ENCODE peak calls at places on chromosomes 4 and X, in ten cellular contexts. L, R, J, P, C, X, G, O, H and Z are unnamed samples.

GRCh38 chr4:38055566-38055965 is 95.4 kb downstream of the PTTG2 start:
- DNase-seq in L (no peak), R (no peak), J (no peak), P (no peak), C (no peak), X (no peak), G (no peak), O (peak; percentile 72), H (no peak), Z (no peak)

GRCh38 chrX:51420610-51421009 is 75.8 kb downstream of the NUDT11 start:
- DNase-seq in L (peak; percentile 5), R (peak; percentile 59), J (no peak), P (no peak), C (no peak), X (no peak), G (no peak), O (no peak), H (no peak), Z (no peak)

GRCh38 chr4:184461711-184462110 is 12.6 kb downstream of the IRF2 start:
- DNase-seq in L (no peak), R (no peak), J (no peak), P (no peak), C (no peak), X (no peak), G (no peak), O (no peak), H (no peak), Z (no peak)

GRCh38 chrX:118595501-118596042 is 100.0 kb downstream of the DOCK11 start:
- DNase-seq in L (no peak), R (no peak), J (no peak), P (no peak), C (no peak), X (no peak), G (no peak), O (no peak), H (no peak), Z (no peak)

GRCh38 chrX:40009462-40009851 is 88.3 kb downstream of the BCOR start:
- DNase-seq in L (no peak), R (no peak), J (no peak), P (no peak), C (no peak), X (no peak), G (no peak), O (peak; percentile 83), H (no peak), Z (no peak)

GRCh38 chr4:104395219-104395618 is 99.5 kb downstream of the CXXC4 start:
- DNase-seq in L (no peak), R (no peak), J (no peak), P (no peak), C (no peak), X (no peak), G (no peak), O (peak; percentile 45), H (no peak), Z (no peak)

GRCh38 chrX:1385824-1386223 is 6.1 kb downstream of the SLC25A6 start:
- DNase-seq in L (no peak), R (no peak), J (no peak), P (peak; percentile 32), C (no peak), X (no peak), G (no peak), O (peak; percentile 45), H (no peak), Z (no peak)

GRCh38 chrX:71579136-71579989 is 1.1 kb downstream of the GCNA start:
- DNase-seq in L (no peak), R (no peak), J (no peak), P (no peak), C (no peak), X (no peak), G (no peak), O (peak; percentile 68), H (no peak), Z (no peak)

GRCh38 chr4:80142396-80143304 is 54.7 kb upstream of the PRDM8 start:
- DNase-seq in L (no peak), R (peak; percentile 37), J (no peak), P (no peak), C (no peak), X (no peak), G (no peak), O (no peak), H (no peak), Z (no peak)

GRCh38 chr4:96833831-96834230 is 993.9 kb downstream of the PDHA2 start:
- DNase-seq in L (no peak), R (peak; percentile 45), J (no peak), P (no peak), C (no peak), X (no peak), G (no peak), O (no peak), H (no peak), Z (no peak)

GRCh38 chr4:80471701-80472100 is 136.2 kb downstream of the CFAP299 start:
- DNase-seq in L (no peak), R (peak; percentile 73), J (no peak), P (peak; percentile 63), C (peak; percentile 63), X (no peak), G (no peak), O (peak; percentile 83), H (no peak), Z (no peak)

GRCh38 chrX:11759461-11760311 is 1.6 kb downstream of the MSL3 start:
- DNase-seq in L (peak; percentile 88), R (peak; percentile 91), J (peak; percentile 31), P (peak; percentile 82), C (peak; percentile 93), X (peak; percentile 50), G (peak; percentile 88), O (peak; percentile 88), H (peak; percentile 48), Z (peak; percentile 42)

GRCh38 chr4:41257901-41258300 is 1.2 kb downstream of the UCHL1 start:
- DNase-seq in L (no peak), R (no peak), J (no peak), P (no peak), C (no peak), X (no peak), G (no peak), O (peak; percentile 71), H (no peak), Z (no peak)

GRCh38 chrX:150847088-150847487 is 51.4 kb downstream of the CD99L2 start:
- DNase-seq in L (no peak), R (no peak), J (no peak), P (no peak), C (no peak), X (no peak), G (no peak), O (no peak), H (no peak), Z (no peak)

GRCh38 chr4:475962-476361 is 23.0 kb downstream of the ZNF721 start:
- DNase-seq in L (no peak), R (no peak), J (no peak), P (no peak), C (no peak), X (no peak), G (no peak), O (no peak), H (no peak), Z (no peak)
- H3K9me3 ChIP-seq in L (peaks cover 4% of the 10 kb centered on the region), R (peaks cover 4% of the 10 kb centered on the region), J (no peaks in the 10 kb centered on the region), P (peaks cover 4% of the 10 kb centered on the region), C (peaks cover 11% of the 10 kb centered on the region), X (peaks cover 16% of the 10 kb centered on the region), G (no peaks in the 10 kb centered on the region), O (peaks cover 22% of the 10 kb centered on the region), H (no peaks in the 10 kb centered on the region), Z (no peaks in the 10 kb centered on the region)

GRCh38 chr4:15851969-15852368 is 73.8 kb downstream of the CD38 start:
- DNase-seq in L (no peak), R (no peak), J (no peak), P (no peak), C (no peak), X (no peak), G (no peak), O (no peak), H (no peak), Z (no peak)

GRCh38 chr4:15853345-15853744 is 75.2 kb downstream of the CD38 start:
- DNase-seq in L (no peak), R (no peak), J (no peak), P (no peak), C (no peak), X (no peak), G (no peak), O (no peak), H (no peak), Z (no peak)

GRCh38 chr4:15847746-15848145 is 69.6 kb downstream of the CD38 start:
- DNase-seq in L (no peak), R (no peak), J (no peak), P (no peak), C (no peak), X (no peak), G (no peak), O (no peak), H (no peak), Z (no peak)

GRCh38 chr4:15852524-15852923 is 74.4 kb downstream of the CD38 start:
- DNase-seq in L (no peak), R (no peak), J (no peak), P (no peak), C (no peak), X (no peak), G (no peak), O (no peak), H (no peak), Z (no peak)

GRCh38 chr4:15848191-15848842 is 70.2 kb downstream of the CD38 start:
- DNase-seq in L (no peak), R (peak; percentile 25), J (no peak), P (no peak), C (no peak), X (no peak), G (no peak), O (no peak), H (no peak), Z (no peak)
- TF ChIP-seq CTCF in L (no peak), R (peak; percentile 61), J (no peak), P (no peak), C (no peak), X (no peak), G (no peak), O (no peak), H (no peak), Z (no peak)

DNA sequence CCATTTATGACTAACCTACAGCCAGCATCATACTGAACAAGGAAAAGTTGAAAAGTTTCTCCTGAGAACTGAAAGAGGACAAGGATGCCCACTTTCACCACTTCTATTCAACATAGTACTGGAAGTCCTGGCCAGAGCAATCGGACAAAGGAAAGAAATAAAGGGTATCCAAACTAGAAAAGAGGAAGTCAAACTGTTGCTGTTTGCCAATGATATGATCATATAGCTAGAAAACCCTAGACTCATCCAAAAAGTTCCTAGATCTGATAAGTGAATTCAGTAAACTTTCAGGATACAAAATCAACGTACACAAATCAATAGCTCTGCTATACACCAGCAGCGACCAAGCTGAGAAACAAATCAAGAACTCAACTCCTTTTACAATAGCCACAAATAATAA is 64.5 kb downstream of the CENPC start:
- DNase-seq in L (no peak), R (no peak), J (no peak), P (no peak), C (no peak), X (no peak), G (no peak), O (no peak), H (no peak), Z (no peak)
- H3K9me3 ChIP-seq in L (no peaks in the 10 kb centered on the region), R (no peaks in the 10 kb centered on the region), J (no peaks in the 10 kb centered on the region), P (peaks cover 4% of the 10 kb centered on the region), C (no peaks in the 10 kb centered on the region), X (peaks cover 46% of the 10 kb centered on the region), G (no peaks in the 10 kb centered on the region), O (peaks cover 30% of the 10 kb centered on the region), H (no peaks in the 10 kb centered on the region), Z (no peaks in the 10 kb centered on the region)

DNA sequence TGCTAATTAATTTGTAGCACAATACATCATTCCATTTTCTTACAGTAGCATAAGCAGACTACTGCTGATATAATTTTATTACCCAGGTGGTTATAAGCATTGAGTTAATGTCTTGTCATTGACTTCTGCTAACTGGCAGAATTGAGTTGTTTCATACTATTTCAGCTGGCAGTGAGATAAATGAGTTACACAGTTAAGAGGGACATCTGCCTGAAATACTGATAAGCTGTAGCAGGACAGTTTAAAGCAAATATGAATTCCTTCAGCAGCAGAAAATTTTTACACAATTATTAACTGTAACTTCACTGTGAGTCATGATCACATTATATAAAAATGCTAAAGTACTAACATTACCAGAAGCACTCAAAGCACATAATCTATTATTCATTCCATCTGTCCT is 326.8 kb downstream of the INPP4B start:
- DNase-seq in L (no peak), R (peak; percentile 60), J (no peak), P (no peak), C (no peak), X (no peak), G (no peak), O (no peak), H (no peak), Z (no peak)
- TF ChIP-seq CTCF in L (no peak), R (peak; percentile 43), J (no peak), P (no peak), C (no peak), X (no peak), G (no peak), O (no peak), H (no peak), Z (no peak)